ENCODE peak calls at places on chromosomes 2 and 18, in seven cellular contexts. Y, X, Z, N, F, W and H are unnamed samples.

GRCh38 chr18:21162786-21163185 is 51.2 kb upstream of the ROCK1 start:
- DNase-seq in Z (no peak), W (no peak), Y (no peak), N (no peak), X (no peak), F (no peak), H (no peak)

GRCh38 chr18:41870191-41870590 is 84.8 kb upstream of the PIK3C3 start:
- DNase-seq in Y (no peak), N (no peak), F (no peak), X (no peak), Z (no peak), W (no peak), H (no peak)

GRCh38 chr2:129861666-129862288 is 117.7 kb upstream of the RAB6C start:
- DNase-seq in W (no peak), F (no peak), X (no peak), N (no peak), Y (no peak), Z (no peak), H (no peak)

GRCh38 chr2:119234021-119235019 is 10.7 kb downstream of the STEAP3 start:
- DNase-seq in X (peak), W (no peak), Z (no peak), N (no peak), F (no peak), Y (no peak), H (no peak)

GRCh38 chr2:166106431-166107015 is 21.3 kb downstream of the SCN1A start:
- DNase-seq in Z (no peak), Y (no peak), F (no peak), X (peak), N (no peak), W (no peak), H (no peak)

GRCh38 chr18:29181151-29181901 is 1004.4 kb upstream of the CDH2 start:
- DNase-seq in Z (no peak), N (peak), Y (peak), F (no peak), X (peak), W (no peak), H (peak)

GRCh38 chr2:1011018-1011405 is 60.4 kb downstream of the SNTG2 start:
- DNase-seq in Z (no peak), Y (no peak), N (no peak), F (no peak), X (no peak), W (no peak), H (no peak)

GRCh38 chr2:148615446-148615845 is 29.1 kb upstream of the EPC2 start:
- DNase-seq in X (peak), Z (no peak), W (no peak), F (no peak), N (no peak), Y (no peak), H (no peak)

GRCh38 chr2:120355867-120356266 is 9.9 kb downstream of the INHBB start:
- DNase-seq in N (no peak), Y (no peak), X (no peak), Z (no peak), F (no peak), W (no peak), H (no peak)

GRCh38 chr2:159922563-159922962 is 124.6 kb upstream of the CD302 start:
- DNase-seq in X (peak), F (no peak), Y (no peak), N (no peak), Z (no peak), W (no peak), H (no peak)

GRCh38 chr2:55489467-55490062 is 30.0 kb upstream of the CFAP36 start:
- DNase-seq in X (no peak), Y (no peak), W (no peak), N (no peak), F (no peak), Z (no peak), H (no peak)

GRCh38 chr2:25912851-25913695 is 34.8 kb upstream of the ASXL2 start:
- DNase-seq in Y (no peak), N (no peak), F (no peak), X (peak), W (no peak), Z (no peak), H (peak)

GRCh38 chr2:106065268-106065982 is 128.7 kb downstream of the UXS1 start:
- DNase-seq in Z (no peak), X (no peak), Y (peak), F (peak), W (no peak), N (no peak), H (no peak)

GRCh38 chr2:86274265-86274917 is 63.0 kb downstream of the REEP1 start:
- DNase-seq in X (peak), W (peak), F (no peak), Y (no peak), N (no peak), Z (no peak), H (peak)

GRCh38 chr18:77249583-77250500 is at the start of gene GALR1:
- DNase-seq in X (peak), Z (no peak), N (no peak), F (no peak), W (no peak), Y (no peak), H (no peak)
- H3K4me3 ChIP-seq in X (peak), Z (peak), N (no peak), F (no peak), W (no peak), Y (peak), H (peak)

GRCh38 chr2:104847821-104848160 is 6.1 kb upstream of the POU3F3 start:
- DNase-seq in Z (no peak), N (no peak), Y (no peak), W (no peak), F (no peak), X (no peak), H (no peak)

GRCh38 chr2:104844813-104845551 is 8.9 kb upstream of the POU3F3 start:
- DNase-seq in N (no peak), W (no peak), F (no peak), Z (no peak), X (no peak), Y (peak), H (no peak)

GRCh38 chr2:104846955-104847820 is 6.7 kb upstream of the POU3F3 start:
- DNase-seq in Z (no peak), N (no peak), W (no peak), F (no peak), X (no peak), Y (no peak), H (no peak)

GRCh38 chr2:104846182-104846954 is 7.5 kb upstream of the POU3F3 start:
- DNase-seq in W (no peak), Y (no peak), N (no peak), X (no peak), F (no peak), Z (no peak), H (no peak)

DNA sequence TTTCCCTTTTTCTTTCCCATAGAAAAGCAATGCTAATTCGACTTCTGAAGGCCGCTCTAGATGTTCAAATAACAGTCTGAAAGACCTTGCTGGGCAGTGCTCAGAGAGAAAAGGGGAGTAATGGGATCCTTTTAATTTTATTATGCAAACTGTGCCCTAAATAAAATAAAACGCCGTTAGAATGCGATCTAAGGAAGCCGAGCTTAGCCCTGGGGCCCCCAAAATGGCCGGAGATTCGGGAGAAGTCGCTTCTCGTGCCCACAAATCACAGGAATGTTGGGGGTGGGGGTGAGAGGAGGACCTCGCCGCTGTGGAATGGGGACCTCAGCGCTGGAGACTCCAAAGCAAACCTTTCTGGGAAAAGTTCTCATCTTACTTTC is 8.4 kb upstream of the POU3F3 start:
- DNase-seq in Z (no peak), W (no peak), F (no peak), N (no peak), Y (no peak), X (no peak), H (no peak)
- H3K4me3 ChIP-seq in Z (no peak), W (no peak), F (no peak), N (no peak), Y (no peak), X (no peak), H (no peak)

GRCh38 chr2:82165377-82165776 is 1860.8 kb upstream of the LRRTM1 start:
- DNase-seq in F (no peak), Y (no peak), W (no peak), X (no peak), Z (no peak), N (no peak), H (no peak)
- H3K4me3 ChIP-seq in F (no peak), Y (no peak), W (no peak), X (no peak), Z (no peak), N (no peak), H (no peak)

GRCh38 chr2:232634319-232635150 is 1.1 kb downstream of the EFHD1 start:
- DNase-seq in X (peak), Y (peak), W (no peak), F (no peak), Z (no peak), N (peak), H (no peak)
- H3K4me3 ChIP-seq in X (no peak), Y (peak), W (no peak), F (peak), Z (peak), N (peak), H (no peak)

GRCh38 chr2:10494351-10495066 is 46.4 kb upstream of the ODC1 start:
- DNase-seq in F (no peak), Y (no peak), X (no peak), Z (no peak), W (no peak), N (no peak), H (no peak)
- H3K4me3 ChIP-seq in F (no peak), Y (no peak), X (no peak), Z (no peak), W (no peak), N (no peak), H (no peak)

GRCh38 chr2:69177063-69177771 is 164.2 kb downstream of the ANTXR1 start:
- DNase-seq in Z (peak), Y (peak), W (no peak), N (peak), X (peak), F (no peak), H (peak)
- H3K4me3 ChIP-seq in Z (no peak), Y (no peak), W (no peak), N (no peak), X (no peak), F (no peak), H (peak)

GRCh38 chr2:172101707-172102158 is 967 bp downstream of the DLX2 start:
- DNase-seq in N (no peak), W (no peak), Z (no peak), X (no peak), Y (no peak), F (no peak), H (no peak)
- H3K4me3 ChIP-seq in N (peak), W (peak), Z (no peak), X (peak), Y (peak), F (peak), H (peak)